ENCODE peak calls at places on chromosomes 3 and 15, in seven cellular contexts. One of them, this sample, is unnamed.

GRCh38 chr3:135528638-135529037 is 436.9 kb upstream of the PPP2R3A start:
- DNase-seq in suprapubic skin: no peak
- DNase-seq in transverse colon: no peak
- DNase-seq in breast epithelium: no peak
- DNase-seq in HCT116: no peak
- DNase-seq in GM23338: no peak
- DNase-seq in K562: no peak
- DNase-seq in this sample: peak; percentile 21

GRCh38 chr3:9433884-9434521 is 36.6 kb downstream of the SETD5 start:
- DNase-seq in transverse colon: no peak
- DNase-seq in HCT116: no peak
- DNase-seq in GM23338: no peak
- DNase-seq in K562: no peak
- DNase-seq in suprapubic skin: no peak
- DNase-seq in breast epithelium: no peak
- DNase-seq in this sample: no peak

GRCh38 chr3:73148653-73149052 is 87.2 kb downstream of the EBLN2 start:
- DNase-seq in GM23338: no peak
- DNase-seq in transverse colon: no peak
- DNase-seq in suprapubic skin: no peak
- DNase-seq in breast epithelium: no peak
- DNase-seq in K562: no peak
- DNase-seq in HCT116: no peak
- DNase-seq in this sample: peak; percentile 37

GRCh38 chr15:63473749-63473998 is 30.7 kb upstream of the USP3 start:
- DNase-seq in GM23338: no peak
- DNase-seq in transverse colon: no peak
- DNase-seq in breast epithelium: no peak
- DNase-seq in HCT116: no peak
- DNase-seq in K562: no peak
- DNase-seq in suprapubic skin: no peak
- DNase-seq in this sample: no peak

GRCh38 chr3:169666501-169667379 is 3.2 kb upstream of the MECOM start:
- DNase-seq in HCT116: no peak
- DNase-seq in suprapubic skin: no peak
- DNase-seq in breast epithelium: no peak
- DNase-seq in K562: no peak
- DNase-seq in GM23338: peak; percentile 55
- DNase-seq in transverse colon: no peak
- DNase-seq in this sample: no peak

GRCh38 chr3:86464180-86464579 is 526.8 kb downstream of the VGLL3 start:
- DNase-seq in suprapubic skin: no peak
- DNase-seq in transverse colon: no peak
- DNase-seq in breast epithelium: no peak
- DNase-seq in GM23338: no peak
- DNase-seq in K562: no peak
- DNase-seq in HCT116: no peak
- DNase-seq in this sample: no peak

GRCh38 chr15:57031605-57032004 is 113.2 kb downstream of the TCF12 start:
- DNase-seq in GM23338: peak; percentile 69
- DNase-seq in breast epithelium: no peak
- DNase-seq in HCT116: no peak
- DNase-seq in suprapubic skin: no peak
- DNase-seq in transverse colon: no peak
- DNase-seq in K562: peak; percentile 13
- DNase-seq in this sample: no peak

GRCh38 chr15:74651251-74651741 is 35.7 kb downstream of the CLK3 start:
- DNase-seq in transverse colon: no peak
- DNase-seq in K562: no peak
- DNase-seq in HCT116: no peak
- DNase-seq in suprapubic skin: no peak
- DNase-seq in breast epithelium: no peak
- DNase-seq in GM23338: no peak
- DNase-seq in this sample: no peak

GRCh38 chr3:33139996-33140395 is 26.2 kb downstream of the CRTAP start:
- DNase-seq in K562: no peak
- DNase-seq in suprapubic skin: no peak
- DNase-seq in breast epithelium: no peak
- DNase-seq in GM23338: no peak
- DNase-seq in HCT116: no peak
- DNase-seq in transverse colon: no peak
- DNase-seq in this sample: no peak

GRCh38 chr3:151425640-151426336 is 35.1 kb downstream of the IGSF10 start:
- DNase-seq in breast epithelium: no peak
- DNase-seq in suprapubic skin: no peak
- DNase-seq in K562: no peak
- DNase-seq in transverse colon: no peak
- DNase-seq in HCT116: no peak
- DNase-seq in GM23338: peak; percentile 45
- DNase-seq in this sample: no peak

GRCh38 chr3:161950318-161950717 is 453.7 kb downstream of the OTOL1 start:
- DNase-seq in GM23338: no peak
- DNase-seq in transverse colon: no peak
- DNase-seq in K562: no peak
- DNase-seq in breast epithelium: no peak
- DNase-seq in suprapubic skin: no peak
- DNase-seq in HCT116: no peak
- DNase-seq in this sample: no peak

GRCh38 chr3:180744226-180744625 is 64.9 kb upstream of the CCDC39 start:
- DNase-seq in transverse colon: no peak
- DNase-seq in GM23338: peak; percentile 47
- DNase-seq in K562: no peak
- DNase-seq in HCT116: no peak
- DNase-seq in breast epithelium: no peak
- DNase-seq in suprapubic skin: no peak
- DNase-seq in this sample: no peak

GRCh38 chr15:30943654-30944335 is 40.1 kb downstream of the FAN1 start:
- DNase-seq in suprapubic skin: no peak
- DNase-seq in transverse colon: no peak
- DNase-seq in HCT116: no peak
- DNase-seq in GM23338: no peak
- DNase-seq in breast epithelium: no peak
- DNase-seq in K562: no peak
- DNase-seq in this sample: no peak

GRCh38 chr3:148546959-148547358 is 150.7 kb upstream of the AGTR1 start:
- DNase-seq in HCT116: no peak
- DNase-seq in transverse colon: no peak
- DNase-seq in GM23338: no peak
- DNase-seq in breast epithelium: no peak
- DNase-seq in K562: no peak
- DNase-seq in suprapubic skin: no peak
- DNase-seq in this sample: no peak

GRCh38 chr3:32424581-32425250 is 33.1 kb downstream of the CMTM7 start:
- DNase-seq in GM23338: no peak
- DNase-seq in transverse colon: no peak
- DNase-seq in suprapubic skin: no peak
- DNase-seq in breast epithelium: no peak
- DNase-seq in K562: no peak
- DNase-seq in HCT116: no peak
- DNase-seq in this sample: peak; percentile 21

GRCh38 chr15:98875309-98875708 is 132.3 kb downstream of the PGPEP1L start:
- DNase-seq in transverse colon: no peak
- DNase-seq in GM23338: no peak
- DNase-seq in HCT116: no peak
- DNase-seq in K562: no peak
- DNase-seq in suprapubic skin: no peak
- DNase-seq in breast epithelium: no peak
- DNase-seq in this sample: no peak

GRCh38 chr3:30181546-30181945 is 424.9 kb upstream of the TGFBR2 start:
- DNase-seq in K562: no peak
- DNase-seq in breast epithelium: no peak
- DNase-seq in GM23338: no peak
- DNase-seq in HCT116: no peak
- DNase-seq in transverse colon: no peak
- DNase-seq in suprapubic skin: no peak
- DNase-seq in this sample: no peak

GRCh38 chr3:188683032-188683491 is 488.7 kb upstream of the TPRG1 start:
- DNase-seq in GM23338: no peak
- DNase-seq in K562: no peak
- DNase-seq in HCT116: no peak
- DNase-seq in suprapubic skin: no peak
- DNase-seq in transverse colon: no peak
- DNase-seq in breast epithelium: no peak
- DNase-seq in this sample: no peak

GRCh38 chr3:12501360-12502020 is 17.2 kb downstream of the TSEN2 start:
- DNase-seq in breast epithelium: no peak
- DNase-seq in transverse colon: no peak
- DNase-seq in GM23338: no peak
- DNase-seq in suprapubic skin: no peak
- DNase-seq in K562: no peak
- DNase-seq in HCT116: no peak
- DNase-seq in this sample: no peak

GRCh38 chr3:124850212-124850611 is 37.0 kb downstream of the ITGB5 start:
- DNase-seq in suprapubic skin: no peak
- DNase-seq in HCT116: no peak
- DNase-seq in GM23338: no peak
- DNase-seq in breast epithelium: no peak
- DNase-seq in K562: no peak
- DNase-seq in transverse colon: no peak
- DNase-seq in this sample: no peak

DNA sequence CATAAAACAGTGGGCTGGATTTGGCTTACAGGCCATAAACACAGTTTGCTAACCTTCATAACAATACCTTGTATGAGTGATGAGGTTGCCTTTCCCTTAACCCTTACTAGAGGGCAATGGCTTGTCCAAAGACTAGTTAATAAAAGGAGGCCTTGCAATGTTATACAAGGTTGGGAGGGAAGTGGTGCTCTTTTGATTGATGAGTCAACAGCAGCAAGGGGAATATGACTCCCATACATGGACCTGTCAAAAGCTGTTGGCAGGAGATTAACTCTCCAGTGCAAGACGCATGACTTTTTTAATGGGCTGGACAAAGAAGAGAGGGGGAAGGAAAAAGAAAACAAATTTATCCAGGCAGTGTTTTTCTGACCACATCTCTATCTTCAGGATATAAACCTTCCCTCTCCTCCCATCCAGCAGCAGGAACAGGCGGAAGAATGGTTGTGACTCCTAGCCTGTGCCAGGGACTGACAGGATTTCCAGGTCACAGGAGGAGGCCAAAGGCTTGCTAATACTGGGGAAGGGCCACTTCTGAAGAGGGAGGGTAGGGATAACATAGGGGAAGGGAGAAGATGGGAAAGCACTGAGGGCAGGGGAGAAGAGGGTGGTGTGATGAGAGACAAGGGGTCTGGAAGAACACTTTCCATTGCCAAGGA is 35.2 kb upstream of the ARL14 start:
- DNase-seq in HCT116: no peak
- DNase-seq in breast epithelium: no peak
- DNase-seq in transverse colon: no peak
- DNase-seq in K562: no peak
- DNase-seq in suprapubic skin: no peak
- DNase-seq in GM23338: no peak
- DNase-seq in this sample: no peak
- H3K27ac ChIP-seq in HCT116: no peak overlapping the region
- H3K27ac ChIP-seq in breast epithelium: no peak overlapping the region
- H3K27ac ChIP-seq in transverse colon: no peak overlapping the region
- H3K27ac ChIP-seq in K562: no peak overlapping the region
- H3K27ac ChIP-seq in suprapubic skin: no peak overlapping the region
- H3K27ac ChIP-seq in GM23338: no peak overlapping the region
- H3K27ac ChIP-seq in this sample: peak overlapping the region; percentile 34

DNA sequence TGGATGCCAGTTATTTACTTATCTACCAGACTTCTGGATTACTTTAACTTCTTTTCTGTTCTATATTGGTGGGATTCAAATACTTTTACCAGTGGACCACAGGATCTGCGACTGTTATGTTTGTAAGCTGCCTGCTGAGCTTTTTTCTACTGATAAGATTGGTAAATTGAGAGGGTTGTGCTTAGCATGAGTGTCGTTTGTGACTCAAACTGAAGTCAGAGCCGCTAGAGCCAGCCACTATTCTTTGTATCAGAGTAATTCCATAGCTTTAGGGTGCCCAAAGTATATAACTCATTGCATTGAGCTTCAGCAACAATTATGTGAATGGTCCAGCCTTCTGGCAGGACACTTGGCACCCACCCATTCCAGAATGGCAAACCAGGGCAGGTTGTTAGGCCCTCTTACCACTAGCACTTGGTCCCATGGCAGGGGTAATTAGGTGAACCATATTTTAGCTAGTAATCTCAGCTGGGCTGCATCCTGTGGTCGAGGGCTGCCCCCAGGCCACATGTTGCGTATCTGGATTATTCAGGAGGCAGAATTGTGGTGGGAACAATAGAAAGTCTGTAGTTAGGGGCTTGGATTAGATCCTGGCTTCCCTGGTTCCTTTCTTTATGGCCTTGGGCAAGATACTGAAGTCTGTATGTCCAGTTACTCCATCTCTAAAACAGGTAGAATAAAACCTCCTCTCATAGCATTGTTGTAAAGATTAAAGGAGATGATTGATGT is 6.0 kb downstream of the PLCL2 start:
- DNase-seq in GM23338: no peak
- DNase-seq in HCT116: no peak
- DNase-seq in transverse colon: no peak
- DNase-seq in suprapubic skin: no peak
- DNase-seq in K562: no peak
- DNase-seq in breast epithelium: no peak
- DNase-seq in this sample: no peak
- H3K4me1 ChIP-seq in GM23338: peaks cover 27% of the 10 kb centered on the region
- H3K4me1 ChIP-seq in HCT116: no peaks in the 10 kb centered on the region
- H3K4me1 ChIP-seq in transverse colon: peaks cover 8% of the 10 kb centered on the region
- H3K4me1 ChIP-seq in suprapubic skin: peaks cover 12% of the 10 kb centered on the region
- H3K4me1 ChIP-seq in K562: no peaks in the 10 kb centered on the region
- H3K4me1 ChIP-seq in breast epithelium: no peaks in the 10 kb centered on the region
- H3K4me1 ChIP-seq in this sample: peaks cover 5% of the 10 kb centered on the region

GRCh38 chr3:185916042-185916833 is 21.6 kb downstream of the TRA2B start:
- DNase-seq in transverse colon: no peak
- DNase-seq in K562: no peak
- DNase-seq in HCT116: no peak
- DNase-seq in breast epithelium: no peak
- DNase-seq in suprapubic skin: no peak
- DNase-seq in GM23338: no peak
- DNase-seq in this sample: no peak
- TF ChIP-seq POLR2AphosphoS5 in transverse colon: no peak
- TF ChIP-seq POLR2AphosphoS5 in K562: peak; percentile 56
- TF ChIP-seq POLR2AphosphoS5 in HCT116: no peak
- TF ChIP-seq POLR2AphosphoS5 in breast epithelium: no peak
- TF ChIP-seq POLR2AphosphoS5 in suprapubic skin: no peak
- TF ChIP-seq POLR2AphosphoS5 in GM23338: no peak
- TF ChIP-seq POLR2AphosphoS5 in this sample: no peak

GRCh38 chr3:100972293-100972692 is 20.9 kb downstream of the ABI3BP start:
- DNase-seq in K562: no peak
- DNase-seq in HCT116: no peak
- DNase-seq in suprapubic skin: no peak
- DNase-seq in transverse colon: no peak
- DNase-seq in GM23338: no peak
- DNase-seq in breast epithelium: no peak
- DNase-seq in this sample: no peak

GRCh38 chr3:100968908-100969556 is 24.2 kb downstream of the ABI3BP start:
- DNase-seq in K562: no peak
- DNase-seq in HCT116: no peak
- DNase-seq in suprapubic skin: no peak
- DNase-seq in GM23338: no peak
- DNase-seq in breast epithelium: no peak
- DNase-seq in transverse colon: no peak
- DNase-seq in this sample: no peak

GRCh38 chr3:100969557-100969916 is 23.7 kb downstream of the ABI3BP start:
- DNase-seq in breast epithelium: no peak
- DNase-seq in suprapubic skin: no peak
- DNase-seq in GM23338: no peak
- DNase-seq in transverse colon: no peak
- DNase-seq in HCT116: no peak
- DNase-seq in K562: no peak
- DNase-seq in this sample: no peak

GRCh38 chr3:100971776-100972175 is 21.4 kb downstream of the ABI3BP start:
- DNase-seq in GM23338: peak; percentile 13
- DNase-seq in breast epithelium: no peak
- DNase-seq in transverse colon: no peak
- DNase-seq in suprapubic skin: no peak
- DNase-seq in HCT116: no peak
- DNase-seq in K562: no peak
- DNase-seq in this sample: no peak

GRCh38 chr3:100970537-100970936 is 22.7 kb downstream of the ABI3BP start:
- DNase-seq in HCT116: no peak
- DNase-seq in breast epithelium: no peak
- DNase-seq in suprapubic skin: no peak
- DNase-seq in GM23338: no peak
- DNase-seq in K562: no peak
- DNase-seq in transverse colon: no peak
- DNase-seq in this sample: no peak
- H3K27ac ChIP-seq in HCT116: no peak overlapping the region
- H3K27ac ChIP-seq in breast epithelium: no peak overlapping the region
- H3K27ac ChIP-seq in suprapubic skin: no peak overlapping the region
- H3K27ac ChIP-seq in GM23338: no peak overlapping the region
- H3K27ac ChIP-seq in K562: no peak overlapping the region
- H3K27ac ChIP-seq in transverse colon: no peak overlapping the region
- H3K27ac ChIP-seq in this sample: peak overlapping the region; percentile 43

This sample was measured in esophagus muscularis mucosa.